ENCODE peak calls at places on chromosomes 3 and 15, in six cellular contexts. M is fibroblast of gingiva, W is AG09309, F is ovary, K is GM04504, G is hippocampal formation. X is an unnamed sample.
A peak's percentile ranks its signal among the peaks of the same experiment; 100 is the strongest.

GRCh38 chr15:69393831-69394491 is 20.2 kb upstream of the KIF23 start:
- DNase-seq in W (no peak), G (no peak), M (no peak), F (no peak), K (no peak), X (no peak)

GRCh38 chr3:194687638-194688206 is 2.0 kb downstream of the FAM43A start:
- DNase-seq in W (no peak), K (no peak), G (no peak), F (peak; percentile 54), M (peak; percentile 76), X (peak; percentile 64)

GRCh38 chr3:122350814-122351418 is 25.9 kb downstream of the CSTA start:
- DNase-seq in M (no peak), W (peak; percentile 18), K (no peak), F (no peak), G (no peak), X (no peak)

GRCh38 chr15:47184003-47184404 is 533.3 kb upstream of the SEMA6D start:
- DNase-seq in K (no peak), F (peak; percentile 31), G (no peak), M (no peak), W (no peak), X (no peak)

GRCh38 chr3:84772841-84773240 is 185.9 kb upstream of the CADM2 start:
- DNase-seq in M (no peak), G (no peak), F (no peak), W (no peak), K (no peak), X (no peak)

GRCh38 chr3:40187945-40188344 is 121.6 kb upstream of the EIF1B start:
- DNase-seq in K (no peak), F (no peak), G (no peak), W (no peak), M (no peak), X (no peak)

GRCh38 chr3:31813686-31814085 is 167.4 kb downstream of the OSBPL10 start:
- DNase-seq in K (no peak), W (no peak), M (no peak), F (no peak), G (no peak), X (no peak)

GRCh38 chr3:55607844-55608243 is 120.7 kb upstream of the WNT5A start:
- DNase-seq in K (no peak), W (no peak), F (no peak), G (no peak), M (no peak), X (no peak)

X was measured in frontal cortex.